ENCODE peak calls at places on chromosome 13, in nine cellular contexts. Z is body of pancreas, Y is Calu3, N is NCI-H1092, S is progenitor cell of endocrine pancreas, O is WTC11, P is neuronal stem cell, A is B cell, R is T-helper 1 cell. H is an unnamed sample.

GRCh38 chr13:21733475-21734311 is 62.8 kb downstream of the FGF9 start:
- DNase-seq in R (no peak), Y (no peak), S (no peak), O (no peak), N (no peak), P (no peak), Z (no peak), A (no peak), H (no peak)

GRCh38 chr13:66835040-66835628 is 395.0 kb downstream of the PCDH9 start:
- DNase-seq in R (no peak), P (no peak), S (no peak), N (peak), Z (peak), Y (peak), A (no peak), O (peak), H (peak)

GRCh38 chr13:26719356-26719945 is 41.1 kb downstream of the GPR12 start:
- DNase-seq in P (no peak), O (no peak), Y (no peak), S (no peak), Z (no peak), N (peak), R (no peak), A (no peak), H (no peak)

GRCh38 chr13:28138756-28139470 is 568 bp downstream of the PAN3 start:
- DNase-seq in O (peak), R (peak), N (peak), Z (peak), S (peak), Y (peak), P (peak), A (peak), H (peak)

GRCh38 chr13:37136187-37136586 is 30.7 kb upstream of the CSNK1A1L start:
- DNase-seq in R (no peak), P (no peak), Z (no peak), S (no peak), N (no peak), Y (no peak), O (no peak), A (no peak), H (no peak)

GRCh38 chr13:30569901-30570576 is 47.7 kb upstream of the USPL1 start:
- DNase-seq in A (no peak), R (no peak), S (no peak), Z (no peak), O (no peak), P (no peak), Y (no peak), N (no peak), H (no peak)

GRCh38 chr13:83845121-83845520 is 37.2 kb downstream of the SLITRK1 start:
- DNase-seq in Y (no peak), S (no peak), Z (no peak), P (no peak), A (no peak), O (no peak), R (no peak), N (no peak), H (no peak)

GRCh38 chr13:40230833-40231266 is 435.6 kb downstream of the FOXO1 start:
- DNase-seq in R (no peak), O (no peak), Y (no peak), P (no peak), S (no peak), Z (no peak), N (no peak), A (no peak), H (no peak)

GRCh38 chr13:32124743-32125142 is 93.2 kb downstream of the FRY start:
- DNase-seq in A (no peak), Z (no peak), S (no peak), Y (no peak), N (no peak), R (no peak), O (no peak), P (no peak), H (no peak)

GRCh38 chr13:44815507-44816074 is 173.7 kb downstream of the NUFIP1 start:
- DNase-seq in Z (peak), O (no peak), N (no peak), Y (peak), P (peak), S (no peak), R (no peak), A (no peak), H (peak)

GRCh38 chr13:97953376-97953970 is at the start of gene IPO5:
- DNase-seq in O (no peak), A (no peak), Y (no peak), N (no peak), Z (no peak), S (no peak), P (no peak), R (no peak), H (no peak)

GRCh38 chr13:30871713-30872029 is 34.4 kb upstream of the MEDAG start:
- DNase-seq in S (no peak), Z (no peak), N (no peak), O (no peak), P (no peak), Y (no peak), R (no peak), A (no peak), H (no peak)

GRCh38 chr13:85618514-85618913 is 180.7 kb downstream of the SLITRK6 start:
- DNase-seq in S (no peak), Y (no peak), R (no peak), A (no peak), P (no peak), Z (no peak), N (no peak), O (no peak), H (no peak)

GRCh38 chr13:33711441-33711840 is 106.5 kb upstream of the RFC3 start:
- DNase-seq in P (no peak), A (no peak), O (no peak), Z (no peak), Y (no peak), S (no peak), R (no peak), N (no peak), H (no peak)

GRCh38 chr13:30924321-30924720 is 8.1 kb upstream of the TEX26 start:
- DNase-seq in A (no peak), Y (no peak), P (no peak), R (no peak), N (no peak), S (no peak), Z (no peak), O (no peak), H (no peak)

GRCh38 chr13:20997301-20998061 is 63.9 kb downstream of the LATS2 start:
- DNase-seq in R (no peak), N (no peak), Z (no peak), S (no peak), Y (no peak), P (no peak), O (no peak), A (no peak), H (no peak)

GRCh38 chr13:61138857-61139256 is 276.8 kb downstream of the PCDH20 start:
- DNase-seq in O (no peak), S (no peak), N (no peak), Z (no peak), P (no peak), Y (no peak), A (no peak), R (no peak), H (no peak)

GRCh38 chr13:24233351-24233901 is 72.9 kb downstream of the SPATA13 start:
- DNase-seq in P (no peak), Z (no peak), N (no peak), Y (no peak), R (no peak), A (no peak), S (no peak), O (peak), H (no peak)

GRCh38 chr13:106623799-106624198 is 55.9 kb upstream of the ARGLU1 start:
- DNase-seq in P (no peak), R (no peak), N (no peak), A (no peak), O (no peak), Z (no peak), Y (no peak), S (no peak), H (no peak)

GRCh38 chr13:92197669-92198068 is 799.2 kb downstream of the GPC5 start:
- DNase-seq in A (no peak), S (no peak), Y (no peak), Z (no peak), N (no peak), O (no peak), P (no peak), R (no peak), H (no peak)

GRCh38 chr13:102090532-102090931 is 311.3 kb downstream of the FGF14 start:
- DNase-seq in P (no peak), S (no peak), O (no peak), Z (no peak), A (no peak), R (no peak), Y (no peak), N (no peak), H (no peak)

GRCh38 chr13:94617389-94618000 is 15.8 kb downstream of the GPR180 start:
- DNase-seq in Y (peak), O (no peak), Z (no peak), S (no peak), R (no peak), A (peak), P (peak), N (peak), H (peak)

GRCh38 chr13:97574926-97575325 is 141.0 kb downstream of the RAP2A start:
- DNase-seq in N (peak), S (no peak), Z (no peak), R (no peak), Y (no peak), O (peak), P (no peak), A (no peak), H (peak)

GRCh38 chr13:106349080-106349841 is 186.2 kb downstream of the EFNB2 start:
- DNase-seq in O (peak), N (peak), S (peak), A (no peak), P (peak), Z (peak), Y (peak), R (no peak), H (peak)